ENCODE peak calls at places on chromosome 18, in nine cellular contexts. One of them, this sample, is unnamed.

GRCh38 chr18:34871435-34871834 is 161.3 kb downstream of the DTNA start:
- DNase-seq in activated T-cell treated with anti-CD3 and anti-CD28 coated beads, Interleukin-2, amount 50 U/mL, for 24 hours: no peak
- DNase-seq in iPS-NIHi11: no peak
- DNase-seq in CD4-positive, alpha-beta T cell: no peak
- DNase-seq in heart right ventricle: no peak
- DNase-seq in dorsolateral prefrontal cortex: no peak
- DNase-seq in activated CD8-positive, alpha-beta memory T cell treated with anti-CD3 and anti-CD28 coated beads for 48 hours: no peak
- DNase-seq in ascending aorta: no peak
- DNase-seq in GM04504: no peak
- DNase-seq in this sample: no peak

GRCh38 chr18:51350081-51350480 is 152.6 kb upstream of the MEX3C start:
- DNase-seq in activated T-cell treated with anti-CD3 and anti-CD28 coated beads, Interleukin-2, amount 50 U/mL, for 24 hours: no peak
- DNase-seq in iPS-NIHi11: no peak
- DNase-seq in CD4-positive, alpha-beta T cell: no peak
- DNase-seq in heart right ventricle: no peak
- DNase-seq in dorsolateral prefrontal cortex: no peak
- DNase-seq in activated CD8-positive, alpha-beta memory T cell treated with anti-CD3 and anti-CD28 coated beads for 48 hours: no peak
- DNase-seq in ascending aorta: no peak
- DNase-seq in GM04504: no peak
- DNase-seq in this sample: no peak

GRCh38 chr18:76493213-76494107 is 1.6 kb downstream of the ZNF516 start:
- DNase-seq in activated T-cell treated with anti-CD3 and anti-CD28 coated beads, Interleukin-2, amount 50 U/mL, for 24 hours: no peak
- DNase-seq in iPS-NIHi11: no peak
- DNase-seq in CD4-positive, alpha-beta T cell: no peak
- DNase-seq in heart right ventricle: no peak
- DNase-seq in dorsolateral prefrontal cortex: no peak
- DNase-seq in activated CD8-positive, alpha-beta memory T cell treated with anti-CD3 and anti-CD28 coated beads for 48 hours: no peak
- DNase-seq in ascending aorta: no peak
- DNase-seq in GM04504: no peak
- DNase-seq in this sample: no peak

GRCh38 chr18:59665057-59666007 is 31.9 kb downstream of the CCBE1 start:
- DNase-seq in activated T-cell treated with anti-CD3 and anti-CD28 coated beads, Interleukin-2, amount 50 U/mL, for 24 hours: no peak
- DNase-seq in iPS-NIHi11: no peak
- DNase-seq in CD4-positive, alpha-beta T cell: no peak
- DNase-seq in heart right ventricle: no peak
- DNase-seq in dorsolateral prefrontal cortex: no peak
- DNase-seq in activated CD8-positive, alpha-beta memory T cell treated with anti-CD3 and anti-CD28 coated beads for 48 hours: no peak
- DNase-seq in ascending aorta: no peak
- DNase-seq in GM04504: no peak
- DNase-seq in this sample: no peak

GRCh38 chr18:67300498-67300897 is 216.0 kb downstream of the DSEL start:
- DNase-seq in activated T-cell treated with anti-CD3 and anti-CD28 coated beads, Interleukin-2, amount 50 U/mL, for 24 hours: no peak
- DNase-seq in iPS-NIHi11: no peak
- DNase-seq in CD4-positive, alpha-beta T cell: peak; percentile 12
- DNase-seq in heart right ventricle: no peak
- DNase-seq in dorsolateral prefrontal cortex: no peak
- DNase-seq in activated CD8-positive, alpha-beta memory T cell treated with anti-CD3 and anti-CD28 coated beads for 48 hours: no peak
- DNase-seq in ascending aorta: no peak
- DNase-seq in GM04504: no peak
- DNase-seq in this sample: no peak

GRCh38 chr18:11034816-11035215 is 114.6 kb downstream of the PIEZO2 start:
- DNase-seq in activated T-cell treated with anti-CD3 and anti-CD28 coated beads, Interleukin-2, amount 50 U/mL, for 24 hours: no peak
- DNase-seq in iPS-NIHi11: no peak
- DNase-seq in CD4-positive, alpha-beta T cell: no peak
- DNase-seq in heart right ventricle: no peak
- DNase-seq in dorsolateral prefrontal cortex: no peak
- DNase-seq in activated CD8-positive, alpha-beta memory T cell treated with anti-CD3 and anti-CD28 coated beads for 48 hours: no peak
- DNase-seq in ascending aorta: no peak
- DNase-seq in GM04504: peak; percentile 3
- DNase-seq in this sample: no peak

GRCh38 chr18:59357928-59358327 is 1.1 kb downstream of the LMAN1 start:
- DNase-seq in activated T-cell treated with anti-CD3 and anti-CD28 coated beads, Interleukin-2, amount 50 U/mL, for 24 hours: no peak
- DNase-seq in iPS-NIHi11: no peak
- DNase-seq in CD4-positive, alpha-beta T cell: no peak
- DNase-seq in heart right ventricle: no peak
- DNase-seq in dorsolateral prefrontal cortex: no peak
- DNase-seq in activated CD8-positive, alpha-beta memory T cell treated with anti-CD3 and anti-CD28 coated beads for 48 hours: no peak
- DNase-seq in ascending aorta: no peak
- DNase-seq in GM04504: peak; percentile 39
- DNase-seq in this sample: no peak

GRCh38 chr18:32607816-32608215 is 137.1 kb upstream of the GAREM1 start:
- DNase-seq in activated T-cell treated with anti-CD3 and anti-CD28 coated beads, Interleukin-2, amount 50 U/mL, for 24 hours: no peak
- DNase-seq in iPS-NIHi11: no peak
- DNase-seq in CD4-positive, alpha-beta T cell: no peak
- DNase-seq in heart right ventricle: no peak
- DNase-seq in dorsolateral prefrontal cortex: no peak
- DNase-seq in activated CD8-positive, alpha-beta memory T cell treated with anti-CD3 and anti-CD28 coated beads for 48 hours: no peak
- DNase-seq in ascending aorta: no peak
- DNase-seq in GM04504: no peak
- DNase-seq in this sample: no peak

GRCh38 chr18:22827216-22827615 is 105.9 kb upstream of the RBBP8 start:
- DNase-seq in activated T-cell treated with anti-CD3 and anti-CD28 coated beads, Interleukin-2, amount 50 U/mL, for 24 hours: no peak
- DNase-seq in iPS-NIHi11: no peak
- DNase-seq in CD4-positive, alpha-beta T cell: no peak
- DNase-seq in heart right ventricle: no peak
- DNase-seq in dorsolateral prefrontal cortex: no peak
- DNase-seq in activated CD8-positive, alpha-beta memory T cell treated with anti-CD3 and anti-CD28 coated beads for 48 hours: no peak
- DNase-seq in ascending aorta: no peak
- DNase-seq in GM04504: no peak
- DNase-seq in this sample: no peak

GRCh38 chr18:48899558-48900174 is 51.1 kb downstream of the SMAD7 start:
- DNase-seq in activated T-cell treated with anti-CD3 and anti-CD28 coated beads, Interleukin-2, amount 50 U/mL, for 24 hours: no peak
- DNase-seq in iPS-NIHi11: no peak
- DNase-seq in CD4-positive, alpha-beta T cell: no peak
- DNase-seq in heart right ventricle: no peak
- DNase-seq in dorsolateral prefrontal cortex: no peak
- DNase-seq in activated CD8-positive, alpha-beta memory T cell treated with anti-CD3 and anti-CD28 coated beads for 48 hours: no peak
- DNase-seq in ascending aorta: no peak
- DNase-seq in GM04504: no peak
- DNase-seq in this sample: no peak

GRCh38 chr18:7805096-7805495 is 238.0 kb downstream of the PTPRM start:
- DNase-seq in activated T-cell treated with anti-CD3 and anti-CD28 coated beads, Interleukin-2, amount 50 U/mL, for 24 hours: no peak
- DNase-seq in iPS-NIHi11: no peak
- DNase-seq in CD4-positive, alpha-beta T cell: no peak
- DNase-seq in heart right ventricle: no peak
- DNase-seq in dorsolateral prefrontal cortex: no peak
- DNase-seq in activated CD8-positive, alpha-beta memory T cell treated with anti-CD3 and anti-CD28 coated beads for 48 hours: no peak
- DNase-seq in ascending aorta: no peak
- DNase-seq in GM04504: no peak
- DNase-seq in this sample: no peak

GRCh38 chr18:59593291-59593717 is 103.9 kb downstream of the CCBE1 start:
- DNase-seq in activated T-cell treated with anti-CD3 and anti-CD28 coated beads, Interleukin-2, amount 50 U/mL, for 24 hours: no peak
- DNase-seq in iPS-NIHi11: no peak
- DNase-seq in CD4-positive, alpha-beta T cell: no peak
- DNase-seq in heart right ventricle: no peak
- DNase-seq in dorsolateral prefrontal cortex: no peak
- DNase-seq in activated CD8-positive, alpha-beta memory T cell treated with anti-CD3 and anti-CD28 coated beads for 48 hours: no peak
- DNase-seq in ascending aorta: no peak
- DNase-seq in GM04504: peak; percentile 66
- DNase-seq in this sample: no peak

GRCh38 chr18:22063077-22063476 is 106.3 kb upstream of the GATA6 start:
- DNase-seq in activated T-cell treated with anti-CD3 and anti-CD28 coated beads, Interleukin-2, amount 50 U/mL, for 24 hours: no peak
- DNase-seq in iPS-NIHi11: no peak
- DNase-seq in CD4-positive, alpha-beta T cell: no peak
- DNase-seq in heart right ventricle: no peak
- DNase-seq in dorsolateral prefrontal cortex: no peak
- DNase-seq in activated CD8-positive, alpha-beta memory T cell treated with anti-CD3 and anti-CD28 coated beads for 48 hours: no peak
- DNase-seq in ascending aorta: no peak
- DNase-seq in GM04504: no peak
- DNase-seq in this sample: no peak

GRCh38 chr18:35592298-35592697 is 10.8 kb downstream of the GALNT1 start:
- DNase-seq in activated T-cell treated with anti-CD3 and anti-CD28 coated beads, Interleukin-2, amount 50 U/mL, for 24 hours: no peak
- DNase-seq in iPS-NIHi11: no peak
- DNase-seq in CD4-positive, alpha-beta T cell: no peak
- DNase-seq in heart right ventricle: no peak
- DNase-seq in dorsolateral prefrontal cortex: no peak
- DNase-seq in activated CD8-positive, alpha-beta memory T cell treated with anti-CD3 and anti-CD28 coated beads for 48 hours: no peak
- DNase-seq in ascending aorta: no peak
- DNase-seq in GM04504: no peak
- DNase-seq in this sample: no peak

GRCh38 chr18:47932603-47933002 is 2.1 kb upstream of the SMAD2 start:
- DNase-seq in activated T-cell treated with anti-CD3 and anti-CD28 coated beads, Interleukin-2, amount 50 U/mL, for 24 hours: no peak
- DNase-seq in iPS-NIHi11: no peak
- DNase-seq in CD4-positive, alpha-beta T cell: no peak
- DNase-seq in heart right ventricle: no peak
- DNase-seq in dorsolateral prefrontal cortex: no peak
- DNase-seq in activated CD8-positive, alpha-beta memory T cell treated with anti-CD3 and anti-CD28 coated beads for 48 hours: no peak
- DNase-seq in ascending aorta: no peak
- DNase-seq in GM04504: no peak
- DNase-seq in this sample: no peak

GRCh38 chr18:39776766-39777165 is 2178.3 kb upstream of the PIK3C3 start:
- DNase-seq in activated T-cell treated with anti-CD3 and anti-CD28 coated beads, Interleukin-2, amount 50 U/mL, for 24 hours: no peak
- DNase-seq in iPS-NIHi11: no peak
- DNase-seq in CD4-positive, alpha-beta T cell: no peak
- DNase-seq in heart right ventricle: no peak
- DNase-seq in dorsolateral prefrontal cortex: no peak
- DNase-seq in activated CD8-positive, alpha-beta memory T cell treated with anti-CD3 and anti-CD28 coated beads for 48 hours: no peak
- DNase-seq in ascending aorta: no peak
- DNase-seq in GM04504: no peak
- DNase-seq in this sample: no peak

GRCh38 chr18:23155537-23155936 is 20.3 kb downstream of the CABLES1 start:
- DNase-seq in activated T-cell treated with anti-CD3 and anti-CD28 coated beads, Interleukin-2, amount 50 U/mL, for 24 hours: no peak
- DNase-seq in iPS-NIHi11: no peak
- DNase-seq in CD4-positive, alpha-beta T cell: no peak
- DNase-seq in heart right ventricle: no peak
- DNase-seq in dorsolateral prefrontal cortex: no peak
- DNase-seq in activated CD8-positive, alpha-beta memory T cell treated with anti-CD3 and anti-CD28 coated beads for 48 hours: no peak
- DNase-seq in ascending aorta: no peak
- DNase-seq in GM04504: no peak
- DNase-seq in this sample: no peak

GRCh38 chr18:13184396-13184795 is 34.2 kb upstream of the LDLRAD4 start:
- DNase-seq in activated T-cell treated with anti-CD3 and anti-CD28 coated beads, Interleukin-2, amount 50 U/mL, for 24 hours: no peak
- DNase-seq in iPS-NIHi11: no peak
- DNase-seq in CD4-positive, alpha-beta T cell: no peak
- DNase-seq in heart right ventricle: no peak
- DNase-seq in dorsolateral prefrontal cortex: no peak
- DNase-seq in activated CD8-positive, alpha-beta memory T cell treated with anti-CD3 and anti-CD28 coated beads for 48 hours: no peak
- DNase-seq in ascending aorta: no peak
- DNase-seq in GM04504: no peak
- DNase-seq in this sample: no peak

GRCh38 chr18:44770641-44771040 is 90.0 kb downstream of the SETBP1 start:
- DNase-seq in activated T-cell treated with anti-CD3 and anti-CD28 coated beads, Interleukin-2, amount 50 U/mL, for 24 hours: no peak
- DNase-seq in iPS-NIHi11: no peak
- DNase-seq in CD4-positive, alpha-beta T cell: no peak
- DNase-seq in heart right ventricle: no peak
- DNase-seq in dorsolateral prefrontal cortex: no peak
- DNase-seq in activated CD8-positive, alpha-beta memory T cell treated with anti-CD3 and anti-CD28 coated beads for 48 hours: no peak
- DNase-seq in ascending aorta: no peak
- DNase-seq in GM04504: no peak
- DNase-seq in this sample: no peak

GRCh38 chr18:55685638-55686037 is 97.6 kb upstream of the TCF4 start:
- DNase-seq in activated T-cell treated with anti-CD3 and anti-CD28 coated beads, Interleukin-2, amount 50 U/mL, for 24 hours: no peak
- DNase-seq in iPS-NIHi11: no peak
- DNase-seq in CD4-positive, alpha-beta T cell: no peak
- DNase-seq in heart right ventricle: no peak
- DNase-seq in dorsolateral prefrontal cortex: no peak
- DNase-seq in activated CD8-positive, alpha-beta memory T cell treated with anti-CD3 and anti-CD28 coated beads for 48 hours: no peak
- DNase-seq in ascending aorta: no peak
- DNase-seq in GM04504: no peak
- DNase-seq in this sample: no peak

GRCh38 chr18:23828426-23828825 is 139.2 kb downstream of the LAMA3 start:
- DNase-seq in activated T-cell treated with anti-CD3 and anti-CD28 coated beads, Interleukin-2, amount 50 U/mL, for 24 hours: no peak
- DNase-seq in iPS-NIHi11: no peak
- DNase-seq in CD4-positive, alpha-beta T cell: peak; percentile 57
- DNase-seq in heart right ventricle: no peak
- DNase-seq in dorsolateral prefrontal cortex: no peak
- DNase-seq in activated CD8-positive, alpha-beta memory T cell treated with anti-CD3 and anti-CD28 coated beads for 48 hours: no peak
- DNase-seq in ascending aorta: no peak
- DNase-seq in GM04504: no peak
- DNase-seq in this sample: no peak

GRCh38 chr18:37570336-37570930 is 4.8 kb upstream of the CELF4 start:
- DNase-seq in activated T-cell treated with anti-CD3 and anti-CD28 coated beads, Interleukin-2, amount 50 U/mL, for 24 hours: no peak
- DNase-seq in iPS-NIHi11: no peak
- DNase-seq in CD4-positive, alpha-beta T cell: no peak
- DNase-seq in heart right ventricle: no peak
- DNase-seq in dorsolateral prefrontal cortex: no peak
- DNase-seq in activated CD8-positive, alpha-beta memory T cell treated with anti-CD3 and anti-CD28 coated beads for 48 hours: no peak
- DNase-seq in ascending aorta: no peak
- DNase-seq in GM04504: no peak
- DNase-seq in this sample: no peak